ENCODE peak calls at places on chromosomes 16 and 17, in six cellular contexts. A is dorsolateral prefrontal cortex; S is WTC11; L is HFF-Myc; U is AG09319; H is stimulated activated CD8-positive, alpha-beta memory T cell treated with anti-CD3 and anti-CD28 coated beads, Interleukin-2, amount 100 ng/mL, for 48 hours. Y is an unnamed sample.

GRCh38 chr16:3745751-3746355 is 28.5 kb upstream of the TRAP1 start:
- DNase-seq in A (no peak), S (no peak), L (no peak), U (no peak), H (no peak), Y (no peak)

GRCh38 chr17:77884019-77884418 is 74.5 kb upstream of the TNRC6C start:
- DNase-seq in A (peak; percentile 96), S (peak; percentile 61), L (no peak), U (no peak), H (no peak), Y (no peak)

GRCh38 chr17:79874329-79874981 is 35.2 kb upstream of the CBX4 start:
- DNase-seq in A (no peak), S (no peak), L (no peak), U (no peak), H (no peak), Y (no peak)

GRCh38 chr17:39665642-39666221 is 583 bp downstream of the TCAP start:
- DNase-seq in A (no peak), S (peak; percentile 38), L (no peak), U (no peak), H (no peak), Y (no peak)

GRCh38 chr17:83019376-83019775 is 60.0 kb upstream of the METRNL start:
- DNase-seq in A (no peak), S (no peak), L (no peak), U (no peak), H (no peak), Y (no peak)

GRCh38 chr17:56440391-56440790 is 153.1 kb upstream of the NOG start:
- DNase-seq in A (no peak), S (no peak), L (no peak), U (no peak), H (no peak), Y (no peak)

GRCh38 chr17:43949777-43950176 is 4.0 kb downstream of the PYY start:
- DNase-seq in A (no peak), S (no peak), L (no peak), U (no peak), H (no peak), Y (no peak)

GRCh38 chr17:67687541-67687940 is 30.2 kb upstream of the NOL11 start:
- DNase-seq in A (no peak), S (no peak), L (no peak), U (no peak), H (no peak), Y (no peak)

GRCh38 chr17:67628580-67629013 is 89.1 kb upstream of the NOL11 start:
- DNase-seq in A (no peak), S (peak; percentile 56), L (no peak), U (no peak), H (no peak), Y (no peak)

GRCh38 chr16:19338335-19338734 is 52.8 kb downstream of the CLEC19A start:
- DNase-seq in A (no peak), S (no peak), L (no peak), U (no peak), H (no peak), Y (no peak)

GRCh38 chr17:36524428-36524876 is 10.2 kb downstream of the MYO19 start:
- DNase-seq in A (no peak), S (no peak), L (no peak), U (no peak), H (no peak), Y (no peak)

GRCh38 chr16:68128577-68129305 is 43.6 kb downstream of the NFATC3 start:
- DNase-seq in A (no peak), S (no peak), L (no peak), U (peak; percentile 11), H (no peak), Y (no peak)